ENCODE peak calls at places on chromosomes 2 and 18, in eight cellular contexts. K is HCT116, C is fibroblast of pulmonary artery, B is heart left ventricle, O is uterus, G is fibroblast of lung, S is neural progenitor cell, M is tibial nerve. P is an unnamed sample.

GRCh38 chr18:37844209-37844970 is 278.8 kb upstream of the CELF4 start:
- DNase-seq in K (no peak), C (no peak), B (no peak), O (no peak), G (no peak), S (no peak), M (no peak), P (no peak)

GRCh38 chr2:119065146-119065545 is 93.4 kb downstream of the C1QL2 start:
- DNase-seq in K (no peak), C (no peak), B (no peak), O (no peak), G (no peak), S (no peak), M (no peak), P (no peak)

GRCh38 chr18:22385718-22386117 is 32.0 kb downstream of the CTAGE1 start:
- DNase-seq in K (no peak), C (peak), B (no peak), O (no peak), G (peak), S (no peak), M (no peak), P (no peak)

GRCh38 chr2:37415128-37415817 is 70.8 kb downstream of the QPCT start:
- DNase-seq in K (no peak), C (peak), B (no peak), O (no peak), G (peak), S (no peak), M (no peak), P (no peak)

GRCh38 chr2:149204686-149205085 is 125.7 kb upstream of the LYPD6 start:
- DNase-seq in K (no peak), C (no peak), B (no peak), O (no peak), G (peak), S (no peak), M (no peak), P (no peak)

GRCh38 chr2:199985625-199986207 is 30.3 kb downstream of the MAIP1 start:
- DNase-seq in K (peak), C (peak), B (peak), O (peak), G (peak), S (peak), M (peak), P (peak)

GRCh38 chr2:88614497-88615157 is 12.6 kb downstream of the EIF2AK3 start:
- DNase-seq in K (no peak), C (no peak), B (no peak), O (no peak), G (no peak), S (no peak), M (no peak), P (no peak)

GRCh38 chr2:37344453-37345361 is at the start of gene QPCT:
- DNase-seq in K (no peak), C (peak), B (peak), O (peak), G (peak), S (no peak), M (peak), P (no peak)

GRCh38 chr2:191150451-191151314 is at the start of gene STAT4:
- DNase-seq in K (peak), C (peak), B (peak), O (peak), G (peak), S (peak), M (no peak), P (no peak)

GRCh38 chr2:241931976-241932894 is 62.7 kb downstream of the RTP5 start:
- DNase-seq in K (no peak), C (no peak), B (no peak), O (no peak), G (no peak), S (no peak), M (no peak), P (no peak)

GRCh38 chr2:197307236-197307932 is 3.2 kb downstream of the ANKRD44 start:
- DNase-seq in K (no peak), C (no peak), B (no peak), O (no peak), G (no peak), S (no peak), M (no peak), P (no peak)

GRCh38 chr18:25686960-25687520 is 335.1 kb upstream of the ZNF521 start:
- DNase-seq in K (no peak), C (no peak), B (no peak), O (no peak), G (peak), S (no peak), M (no peak), P (no peak)

GRCh38 chr2:233892793-233893192 is 24.4 kb upstream of the TRPM8 start:
- DNase-seq in K (no peak), C (no peak), B (no peak), O (no peak), G (no peak), S (no peak), M (no peak), P (no peak)

GRCh38 chr18:76266226-76266991 is 228.6 kb downstream of the ZNF516 start:
- DNase-seq in K (no peak), C (no peak), B (no peak), O (no peak), G (no peak), S (no peak), M (no peak), P (no peak)
- H3K4me3 ChIP-seq in K (no peak), C (no peak), B (no peak), O (no peak), G (peak), S (no peak), M (no peak), P (peak)

GRCh38 chr2:1742680-1743395 is 1.5 kb downstream of the PXDN start:
- DNase-seq in K (no peak), C (peak), B (peak), O (peak), G (peak), S (peak), M (peak), P (peak)
- TF ChIP-seq CTCF in K (peak), C (peak), B (peak), O (peak), G (peak), S (peak), M (peak), P (peak)

GRCh38 chr2:6769346-6769745 is 96.4 kb downstream of the CMPK2 start:
- DNase-seq in K (no peak), C (no peak), B (no peak), O (no peak), G (no peak), S (no peak), M (no peak), P (no peak)
- H3K4me3 ChIP-seq in K (no peak), C (no peak), B (no peak), O (no peak), G (no peak), S (no peak), M (no peak), P (no peak)

GRCh38 chr2:179898873-179899272 is 37.5 kb upstream of the ZNF385B start:
- DNase-seq in K (peak), C (peak), B (no peak), O (no peak), G (peak), S (peak), M (no peak), P (no peak)
- TF ChIP-seq CTCF in K (peak), C (peak), B (no peak), O (no peak), G (peak), S (peak), M (no peak), P (peak)

DNA sequence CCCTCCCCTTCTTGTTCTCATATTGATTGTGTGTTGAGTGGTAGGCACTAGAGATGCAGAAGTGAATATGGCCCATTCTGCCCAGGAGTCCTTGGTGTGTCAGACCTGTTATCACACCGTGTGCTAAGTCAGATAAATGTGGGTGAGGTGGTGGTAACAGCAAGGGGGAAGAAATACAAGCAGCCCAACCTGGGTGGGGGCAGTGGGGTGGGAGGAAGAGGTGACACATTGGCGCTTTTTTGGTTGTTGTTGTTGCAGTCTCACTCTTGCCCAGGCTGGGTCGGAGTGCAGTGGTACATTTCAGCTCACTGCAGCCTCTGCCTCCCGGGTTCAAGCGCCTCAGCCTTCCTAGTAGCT is 12.8 kb downstream of the B3GNT2 start:
- DNase-seq in K (no peak), C (no peak), B (no peak), O (no peak), G (no peak), S (no peak), M (no peak), P (no peak)
- H3K4me3 ChIP-seq in K (no peak), C (no peak), B (no peak), O (no peak), G (no peak), S (no peak), M (no peak), P (no peak)

DNA sequence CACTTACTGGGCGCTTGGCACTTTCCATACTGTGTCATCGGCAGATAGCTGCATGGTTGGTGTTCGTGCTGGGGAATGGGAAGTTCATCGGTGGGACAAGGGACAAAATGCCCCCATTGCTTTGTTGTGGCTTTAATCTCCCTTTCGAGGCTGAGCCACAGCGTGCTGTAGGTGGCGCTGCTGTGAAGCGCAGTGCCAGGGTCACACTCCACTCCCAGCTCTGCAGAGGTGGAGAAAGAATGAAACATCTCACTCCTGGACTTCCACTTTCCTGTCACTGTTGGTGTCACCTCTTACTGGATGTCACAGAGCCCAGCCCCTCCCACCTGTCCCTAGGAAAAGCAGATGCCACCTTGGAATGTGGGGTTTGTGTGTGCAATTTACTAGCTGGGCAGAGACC is 8.7 kb downstream of the TYMS start:
- DNase-seq in K (no peak), C (no peak), B (no peak), O (no peak), G (no peak), S (peak), M (no peak), P (no peak)
- TF ChIP-seq CTCF in K (peak), C (peak), B (no peak), O (no peak), G (no peak), S (peak), M (no peak), P (peak)

GRCh38 chr18:9876523-9876866 is 9.3 kb upstream of the TXNDC2 start:
- DNase-seq in K (no peak), C (no peak), B (no peak), O (no peak), G (no peak), S (no peak), M (no peak), P (no peak)
- H3K4me3 ChIP-seq in K (peak), C (peak), B (no peak), O (no peak), G (peak), S (no peak), M (no peak), P (no peak)

GRCh38 chr2:83081835-83082522 is 1377.1 kb downstream of the SUCLG1 start:
- DNase-seq in K (no peak), C (peak), B (peak), O (no peak), G (peak), S (no peak), M (no peak), P (no peak)
- TF ChIP-seq CTCF in K (no peak), C (no peak), B (no peak), O (no peak), G (no peak), S (no peak), M (no peak), P (no peak)